ENCODE peak calls at places on chromosomes 6 and 20, in four cellular contexts. V, Q, R and U are unnamed samples.

GRCh38 chr20:22264917-22265316 is 319.5 kb downstream of the FOXA2 start:
- DNase-seq in Q (no peak), R (no peak), V (no peak), U (no peak)

GRCh38 chr6:56856036-56856580 is 98.8 kb upstream of the BEND6 start:
- DNase-seq in V (no peak), Q (no peak), R (no peak), U (no peak)

GRCh38 chr6:12415980-12416598 is 125.9 kb downstream of the EDN1 start:
- DNase-seq in R (no peak), Q (no peak), V (peak), U (no peak)

GRCh38 chr6:38319259-38320255 is 320.2 kb downstream of the BTBD9 start:
- DNase-seq in R (no peak), Q (no peak), V (no peak), U (no peak)

GRCh38 chr6:84227044-84227433 is 404 bp downstream of the CEP162 start:
- DNase-seq in Q (peak), R (no peak), V (no peak), U (no peak)

GRCh38 chr20:23235173-23236027 is 115.2 kb upstream of the NXT1 start:
- DNase-seq in R (peak), Q (peak), V (peak), U (peak)

GRCh38 chr6:159758031-159759001 is 3.5 kb upstream of the ACAT2 start:
- DNase-seq in R (peak), Q (no peak), V (peak), U (no peak)

GRCh38 chr20:48257833-48258232 is 472.6 kb upstream of the SULF2 start:
- DNase-seq in Q (no peak), R (no peak), V (no peak), U (peak)

GRCh38 chr20:5590899-5591298 is 159.3 kb upstream of the SHLD1 start:
- DNase-seq in V (no peak), Q (no peak), R (no peak), U (no peak)

GRCh38 chr20:60254901-60255411 is 296.7 kb downstream of the CDH26 start:
- DNase-seq in V (no peak), Q (no peak), R (no peak), U (no peak)

GRCh38 chr6:43725643-43726580 is 38.3 kb upstream of the MRPS18A start:
- DNase-seq in Q (no peak), R (no peak), V (no peak), U (no peak)

GRCh38 chr6:64520050-64520449 is 884.4 kb downstream of the PHF3 start:
- DNase-seq in V (peak), R (no peak), Q (peak), U (peak)

GRCh38 chr6:44176130-44176934 is 17.7 kb downstream of the CAPN11 start:
- DNase-seq in V (no peak), R (no peak), Q (no peak), U (peak)

GRCh38 chr6:105692630-105693212 is 289.8 kb upstream of the PREP start:
- DNase-seq in Q (no peak), V (no peak), R (no peak), U (peak)

GRCh38 chr6:33607784-33608161 is 13.3 kb upstream of the ITPR3 start:
- DNase-seq in R (peak), Q (no peak), V (peak), U (peak)

GRCh38 chr6:11439017-11439420 is 98.5 kb upstream of the TMEM170B start:
- DNase-seq in Q (peak), R (no peak), V (no peak), U (peak)

GRCh38 chr20:62949887-62950286 is 2.6 kb upstream of the SLC17A9 start:
- DNase-seq in V (no peak), Q (no peak), R (no peak), U (no peak)

GRCh38 chr20:54650201-54650722 is 174.9 kb downstream of the DOK5 start:
- DNase-seq in R (no peak), Q (no peak), V (no peak), U (no peak)

GRCh38 chr6:33702345-33702977 is 9.0 kb downstream of the UQCC2 start:
- DNase-seq in Q (peak), V (peak), R (peak), U (peak)

GRCh38 chr20:1334761-1335160 is 5.8 kb upstream of the SDCBP2 start:
- DNase-seq in V (peak), R (peak), Q (no peak), U (peak)

GRCh38 chr6:168583821-168584220 is 142.8 kb downstream of the SMOC2 start:
- DNase-seq in V (no peak), R (no peak), Q (no peak), U (no peak)

GRCh38 chr6:155895641-155896040 is 440.0 kb upstream of the NOX3 start:
- DNase-seq in V (peak), R (no peak), Q (no peak), U (no peak)

GRCh38 chr6:11294263-11294662 is 61.8 kb upstream of the NEDD9 start:
- DNase-seq in R (no peak), Q (no peak), V (no peak), U (no peak)

GRCh38 chr6:56021943-56022342 is 146.6 kb upstream of the BMP5 start:
- DNase-seq in Q (no peak), V (no peak), R (no peak), U (no peak)

GRCh38 chr6:10465633-10466499 is 51.0 kb upstream of the TFAP2A start:
- DNase-seq in Q (peak), V (peak), R (peak), U (peak)

GRCh38 chr6:14038636-14039035 is 78.9 kb upstream of the CD83 start:
- DNase-seq in R (no peak), V (no peak), Q (no peak), U (no peak)

GRCh38 chr6:90483116-90483839 is 103.6 kb downstream of the MAP3K7 start:
- DNase-seq in V (no peak), Q (no peak), R (no peak), U (no peak)

GRCh38 chr20:41175727-41176330 is 38.5 kb downstream of the PLCG1 start:
- DNase-seq in R (no peak), Q (no peak), V (no peak), U (no peak)

GRCh38 chr6:100592929-100593328 is 128.2 kb upstream of the SIM1 start:
- DNase-seq in Q (no peak), V (no peak), R (no peak), U (peak)

GRCh38 chr20:43463133-43463863 is 5.6 kb downstream of the SRSF6 start:
- DNase-seq in V (no peak), Q (no peak), R (no peak), U (no peak)

GRCh38 chr20:38840053-38840893 is 34.8 kb downstream of the PPP1R16B start:
- DNase-seq in R (no peak), Q (no peak), V (no peak), U (peak)

GRCh38 chr6:42523158-42523814 is 40.5 kb upstream of the UBR2 start:
- DNase-seq in R (no peak), V (no peak), Q (no peak), U (no peak)

GRCh38 chr6:111210074-111210729 is 122.9 kb downstream of the SLC16A10 start:
- DNase-seq in Q (peak), V (peak), R (peak), U (peak)

GRCh38 chr20:53581444-53582311 is 12.0 kb downstream of the ZNF217 start:
- DNase-seq in V (no peak), Q (no peak), R (no peak), U (peak)

GRCh38 chr6:5497896-5498578 is 236.7 kb downstream of the FARS2 start:
- DNase-seq in R (no peak), Q (peak), V (no peak), U (no peak)

GRCh38 chr6:125868996-125869395 is 78.2 kb downstream of the NCOA7 start:
- DNase-seq in V (no peak), R (no peak), Q (no peak), U (no peak)

GRCh38 chr6:126904176-126904575 is 214.3 kb upstream of the RSPO3 start:
- DNase-seq in Q (no peak), V (no peak), R (no peak), U (no peak)

GRCh38 chr6:7899046-7899888 is 11.3 kb downstream of the TXNDC5 start:
- DNase-seq in Q (peak), R (peak), V (peak), U (peak)

GRCh38 chr20:20211988-20212518 is 155.9 kb upstream of the INSM1 start:
- DNase-seq in V (no peak), R (no peak), Q (no peak), U (no peak)

GRCh38 chr20:20211274-20211987 is 156.5 kb upstream of the INSM1 start:
- DNase-seq in Q (no peak), V (no peak), R (no peak), U (no peak)

GRCh38 chr20:20213722-20214121 is 154.2 kb upstream of the INSM1 start:
- DNase-seq in Q (no peak), R (no peak), V (no peak), U (no peak)

GRCh38 chr20:20210943-20211273 is 157.0 kb upstream of the INSM1 start:
- DNase-seq in R (no peak), V (no peak), Q (no peak), U (no peak)

DNA sequence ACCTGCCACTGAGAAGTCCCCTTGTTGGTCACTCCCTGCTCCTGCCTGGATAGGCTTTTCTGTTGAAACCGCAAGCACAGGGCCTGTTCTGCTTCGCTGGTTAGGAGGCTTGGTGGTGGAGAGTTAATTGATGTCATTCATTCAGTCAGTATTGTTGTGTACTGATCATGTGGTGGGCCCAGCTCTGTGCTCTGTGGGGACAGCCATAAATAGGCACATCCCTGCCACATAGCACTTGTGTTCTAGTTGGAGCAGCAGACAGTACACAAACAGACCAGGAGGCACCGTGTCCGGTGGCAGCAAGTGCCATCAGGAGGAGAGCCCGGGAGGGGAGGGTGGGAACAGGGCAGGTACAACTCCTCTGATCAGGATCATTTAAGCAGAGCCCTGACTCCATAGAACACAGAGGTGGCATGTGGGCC is 155.2 kb upstream of the INSM1 start:
- DNase-seq in R (no peak), V (no peak), Q (no peak), U (no peak)
- TF ChIP-seq MAX in R (no peak), V (no peak), Q (no peak), U (no peak)

DNA sequence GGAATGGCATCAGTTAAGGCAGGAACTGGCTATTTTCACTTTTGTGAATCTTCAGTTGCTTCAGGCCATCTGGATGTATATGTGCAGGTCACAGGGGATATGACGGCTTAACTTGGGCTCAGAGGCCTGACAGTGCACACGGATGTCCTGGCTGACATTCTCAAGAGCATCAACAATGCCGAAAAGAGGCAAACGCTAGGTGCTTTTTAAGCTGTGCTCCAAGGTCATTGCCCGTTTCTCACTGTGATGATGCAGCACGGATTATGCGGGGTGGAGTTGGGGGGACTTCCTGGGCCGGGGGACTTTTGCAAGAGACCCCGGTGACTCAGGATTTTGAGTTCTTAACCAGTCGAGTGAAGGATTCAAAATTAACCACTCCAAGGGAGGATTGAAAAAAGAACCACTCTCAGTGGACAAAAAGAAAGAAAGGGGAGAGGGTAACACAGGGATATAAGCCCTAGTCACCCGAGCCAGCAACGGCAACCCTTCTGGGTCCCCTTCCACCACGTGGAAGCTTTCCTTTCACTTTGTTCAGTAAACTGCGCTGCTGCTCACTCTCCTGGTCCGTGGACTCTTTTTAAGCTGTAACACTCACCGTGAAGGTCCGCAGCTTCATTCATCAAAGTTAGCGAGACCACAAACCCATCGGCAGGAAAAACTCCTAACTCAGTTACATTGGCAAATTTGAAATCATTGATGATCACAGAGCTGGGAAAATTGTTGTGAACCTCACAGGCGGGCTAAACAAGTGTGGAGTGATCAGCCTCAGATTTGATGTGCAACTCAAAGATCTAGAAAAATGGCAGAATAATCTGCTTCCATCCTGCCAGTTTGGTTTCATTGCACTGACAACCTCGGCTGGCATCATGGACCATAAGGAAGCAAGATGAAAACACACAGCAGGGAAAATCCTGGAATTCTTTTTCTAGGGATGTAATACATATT is 199.2 kb downstream of the ARID1B start:
- DNase-seq in Q (no peak), V (no peak), R (no peak), U (peak)
- TF ChIP-seq POLR2A in Q (no peak), V (no peak), R (no peak), U (no peak)

DNA sequence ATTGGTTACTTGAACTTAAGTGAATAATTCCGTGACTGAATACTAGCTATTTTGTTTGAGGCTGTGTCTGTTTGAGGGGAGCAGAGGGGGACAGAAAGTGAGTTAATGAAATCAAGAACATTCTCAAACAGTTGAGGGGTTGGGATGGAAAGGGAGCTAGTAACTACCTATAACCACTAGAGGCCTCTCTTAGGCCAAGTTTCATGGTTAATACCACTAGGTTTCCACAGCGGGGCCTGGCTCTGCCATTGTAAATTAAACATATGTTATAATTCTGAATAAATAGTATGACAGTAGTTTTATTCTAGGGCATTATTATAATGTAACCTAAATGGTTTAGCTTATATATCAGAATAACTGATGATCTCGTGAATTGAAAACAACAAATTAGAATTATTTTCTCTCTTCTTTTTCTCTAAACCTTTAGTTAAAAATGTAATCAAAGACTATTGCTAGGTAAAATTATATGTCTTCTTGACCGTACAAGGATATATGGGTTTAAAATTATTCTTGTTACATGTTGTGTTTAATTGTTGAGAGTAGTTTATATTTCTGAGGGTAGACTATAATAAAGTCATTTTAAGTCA is 108.1 kb downstream of the BCKDHB start:
- DNase-seq in V (peak), Q (peak), R (peak), U (peak)
- TF ChIP-seq MAX in V (no peak), Q (no peak), R (no peak), U (no peak)

GRCh38 chr20:45060341-45060740 is 40.6 kb downstream of the KCNS1 start:
- DNase-seq in Q (no peak), R (no peak), V (no peak), U (no peak)

GRCh38 chr20:45058168-45058850 is 42.6 kb downstream of the KCNS1 start:
- DNase-seq in V (no peak), Q (no peak), R (no peak), U (no peak)

GRCh38 chr20:45061244-45061643 is 39.7 kb downstream of the KCNS1 start:
- DNase-seq in V (peak), Q (peak), R (no peak), U (no peak)

GRCh38 chr20:45056473-45057148 is 44.3 kb downstream of the KCNS1 start:
- DNase-seq in V (no peak), R (no peak), Q (no peak), U (no peak)

DNA sequence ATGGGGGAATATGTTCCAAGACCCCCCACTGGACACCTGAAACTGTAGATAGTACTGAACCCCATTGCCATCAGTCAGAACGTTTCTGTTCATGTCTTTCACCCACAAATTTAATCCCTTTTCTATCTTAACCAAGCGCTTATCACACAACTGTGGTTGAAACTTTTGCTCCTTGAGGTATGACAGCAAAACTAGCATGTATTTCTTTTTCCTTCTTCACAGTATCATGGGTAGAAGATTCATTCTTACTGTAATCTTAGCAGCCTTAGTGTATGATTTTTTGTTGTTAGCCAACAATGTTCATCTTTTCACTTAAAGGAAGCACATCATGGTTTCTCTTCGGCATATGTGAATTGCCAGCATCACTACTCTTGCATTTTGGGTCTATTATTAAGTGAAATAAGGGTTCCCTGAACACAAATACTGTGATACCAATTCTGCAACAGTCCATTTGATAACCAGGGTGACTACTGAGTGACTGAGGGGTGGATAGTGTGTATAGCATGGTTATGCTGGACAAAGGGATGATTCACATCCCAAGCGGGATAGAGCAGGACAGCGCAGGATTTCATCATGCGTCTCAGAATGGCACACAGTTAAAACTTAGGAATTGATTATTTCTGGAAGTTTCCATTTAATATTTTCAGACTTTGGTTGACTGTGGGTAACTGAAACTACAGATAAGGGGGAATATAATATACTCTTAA is 41.8 kb downstream of the KCNS1 start:
- DNase-seq in V (no peak), Q (no peak), R (no peak), U (no peak)
- TF ChIP-seq POLR2A in V (no peak), Q (no peak), R (no peak), U (no peak)

GRCh38 chr6:144856622-144857021 is 571.5 kb downstream of the UTRN start:
- DNase-seq in Q (no peak), V (no peak), R (no peak), U (no peak)
- TF ChIP-seq MAX in Q (no peak), V (no peak), R (no peak), U (no peak)